ENCODE peak calls at places on chromosome 6, in four cellular contexts. Y, D, Z and V are unnamed samples.

GRCh38 chr6:83270971-83271714 is 78.0 kb downstream of the RWDD2A start:
- DNase-seq in Y (no peak), D (no peak), Z (peak), V (no peak)

GRCh38 chr6:121627761-121628160 is 192.3 kb downstream of the GJA1 start:
- DNase-seq in Y (no peak), D (no peak), Z (peak), V (no peak)

GRCh38 chr6:147881432-147881831 is 372.9 kb downstream of the SAMD5 start:
- DNase-seq in Y (no peak), D (no peak), Z (no peak), V (no peak)

GRCh38 chr6:15504581-15505350 is 158.1 kb downstream of the DTNBP1 start:
- DNase-seq in Y (peak), D (peak), Z (peak), V (peak)

GRCh38 chr6:20334334-20334733 is 67.3 kb upstream of the E2F3 start:
- DNase-seq in Y (no peak), D (no peak), Z (no peak), V (no peak)

GRCh38 chr6:161536141-161536735 is 262.4 kb upstream of the AGPAT4 start:
- DNase-seq in Y (no peak), D (no peak), Z (no peak), V (peak)

GRCh38 chr6:24489881-24490280 is 503 bp upstream of the GPLD1 start:
- DNase-seq in Y (no peak), D (no peak), Z (peak), V (no peak)

GRCh38 chr6:8944548-8944947 is 509.2 kb upstream of the SLC35B3 start:
- DNase-seq in Y (no peak), D (no peak), Z (no peak), V (no peak)

GRCh38 chr6:136210450-136211165 is 39.5 kb downstream of the MTFR2 start:
- DNase-seq in Y (no peak), D (no peak), Z (no peak), V (no peak)

GRCh38 chr6:43142101-43142500 is 29.0 kb upstream of the SRF start:
- DNase-seq in Y (no peak), D (no peak), Z (no peak), V (no peak)

GRCh38 chr6:89768324-89768723 is 51.3 kb downstream of the MDN1 start:
- DNase-seq in Y (no peak), D (no peak), Z (no peak), V (no peak)

GRCh38 chr6:132354517-132355167 is 46.6 kb downstream of the MOXD1 start:
- DNase-seq in Y (no peak), D (no peak), Z (no peak), V (no peak)

GRCh38 chr6:44609051-44609612 is 221.6 kb downstream of the CDC5L start:
- DNase-seq in Y (no peak), D (no peak), Z (no peak), V (no peak)

GRCh38 chr6:7468382-7469081 is 72.9 kb upstream of the DSP start:
- DNase-seq in Y (no peak), D (no peak), Z (peak), V (no peak)

GRCh38 chr6:90103056-90103793 is 193.4 kb downstream of the BACH2 start:
- DNase-seq in Y (no peak), D (no peak), Z (no peak), V (peak)

GRCh38 chr6:166156942-166157341 is 10.7 kb downstream of the TBXT start:
- DNase-seq in Y (no peak), D (no peak), Z (no peak), V (no peak)